ENCODE peak calls at places on chromosomes 5 and 9, in six cellular contexts. K, S, B, O, R and T are unnamed samples.

GRCh38 chr5:43553381-43553780 is 3.5 kb downstream of the PAIP1 start:
- DNase-seq in K (no peak), S (no peak), B (no peak), O (peak; percentile 14), R (no peak), T (no peak)

GRCh38 chr5:91028518-91028956 is 354.6 kb downstream of the ARRDC3 start:
- DNase-seq in K (no peak), S (no peak), B (no peak), O (no peak), R (no peak), T (no peak)

GRCh38 chr9:105290401-105290800 is 46.0 kb downstream of the SLC44A1 start:
- DNase-seq in K (peak; percentile 81), S (no peak), B (no peak), O (peak; percentile 44), R (peak; percentile 82), T (no peak)

GRCh38 chr9:112046181-112046580 is 128.9 kb downstream of the SUSD1 start:
- DNase-seq in K (peak; percentile 70), S (no peak), B (no peak), O (peak; percentile 61), R (peak; percentile 84), T (no peak)

GRCh38 chr5:38433160-38433861 is 123.1 kb downstream of the LIFR start:
- DNase-seq in K (no peak), S (no peak), B (no peak), O (peak; percentile 60), R (no peak), T (peak; percentile 39)

GRCh38 chr5:173056783-173057061 is 570 bp downstream of the CREBRF start:
- DNase-seq in K (no peak), S (no peak), B (no peak), O (no peak), R (no peak), T (no peak)

GRCh38 chr9:129888085-129888808 is 53.0 kb downstream of the USP20 start:
- DNase-seq in K (peak; percentile 66), S (no peak), B (no peak), O (no peak), R (no peak), T (no peak)

GRCh38 chr5:172897691-172898512 is 61.3 kb upstream of the RPL26L1 start:
- DNase-seq in K (no peak), S (no peak), B (peak; percentile 35), O (peak; percentile 73), R (no peak), T (peak; percentile 98)

GRCh38 chr5:109533847-109534272 is 124.1 kb upstream of the PJA2 start:
- DNase-seq in K (no peak), S (no peak), B (no peak), O (peak; percentile 40), R (peak; percentile 17), T (peak; percentile 22)

DNA sequence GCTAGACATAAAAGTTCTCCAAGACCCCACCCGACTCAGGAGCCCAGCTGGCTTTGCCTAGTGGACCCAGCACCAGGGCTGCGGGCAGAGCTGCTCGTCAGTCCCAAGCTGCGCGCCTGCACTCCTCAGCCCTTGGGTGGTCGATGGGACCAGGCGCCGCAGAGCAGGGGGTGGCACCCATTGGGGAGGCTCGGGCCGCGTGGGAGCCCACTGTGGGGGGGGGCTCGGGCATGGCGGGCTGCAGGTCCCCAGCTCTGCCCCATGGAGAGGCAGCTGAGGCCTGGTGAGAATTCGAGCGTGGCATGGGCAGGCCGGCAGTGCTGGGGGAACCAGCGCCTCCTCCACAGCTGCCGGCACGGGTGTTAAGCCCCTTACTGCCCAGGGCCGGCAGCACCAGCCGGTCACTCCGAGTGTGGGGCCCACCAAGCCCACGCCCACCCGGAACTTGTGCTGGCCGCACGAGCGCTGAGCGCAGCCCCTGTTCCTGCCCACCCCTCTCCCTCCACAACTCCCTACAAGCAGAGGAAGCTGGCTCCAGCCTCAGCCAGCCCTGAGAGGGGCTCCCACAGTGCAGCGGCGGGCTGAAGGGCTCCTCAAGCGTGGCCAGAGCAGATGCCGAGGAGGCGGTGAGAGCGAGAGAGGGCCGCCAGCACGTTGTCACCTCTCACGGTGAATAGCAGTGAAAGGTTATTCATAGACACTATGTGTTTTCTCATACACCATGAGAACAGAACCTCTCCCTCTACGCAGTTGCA is 54.9 kb downstream of the RAPGEF6 start:
- DNase-seq in K (no peak), S (no peak), B (no peak), O (no peak), R (no peak), T (no peak)
- H3K36me3 ChIP-seq in K (peaks cover 4% of the 10 kb centered on the region), S (no peaks in the 10 kb centered on the region), B (no peaks in the 10 kb centered on the region), O (peaks cover 3% of the 10 kb centered on the region), R (no peaks in the 10 kb centered on the region), T (peaks cover 15% of the 10 kb centered on the region)

DNA sequence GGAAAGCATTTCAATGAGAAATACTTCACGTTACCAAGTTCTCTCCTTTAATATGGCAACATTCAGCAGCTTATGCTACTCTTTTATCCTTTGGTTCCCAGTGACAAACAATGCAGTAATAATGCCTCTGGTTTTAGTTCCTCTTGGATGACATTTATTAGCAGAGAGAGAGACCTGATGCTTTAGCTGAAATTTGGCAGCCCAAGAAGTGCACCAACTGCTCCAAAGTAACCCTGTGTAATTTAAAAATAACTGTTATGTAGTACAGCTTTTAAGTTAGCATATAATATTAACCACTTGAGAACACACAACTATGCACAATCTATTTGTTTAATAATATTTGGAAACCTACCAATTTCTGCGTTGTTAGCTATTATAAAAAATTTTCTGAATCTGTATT is 21.8 kb downstream of the PANK3 start:
- DNase-seq in K (no peak), S (no peak), B (no peak), O (no peak), R (no peak), T (no peak)
- H3K36me3 ChIP-seq in K (peaks cover 36% of the 10 kb centered on the region), S (peaks cover 27% of the 10 kb centered on the region), B (peaks cover 8% of the 10 kb centered on the region), O (peaks cover 82% of the 10 kb centered on the region), R (peaks cover 43% of the 10 kb centered on the region), T (peaks cover 96% of the 10 kb centered on the region)

GRCh38 chr9:92644278-92644677 is 25.7 kb downstream of the IPPK start:
- DNase-seq in K (no peak), S (no peak), B (no peak), O (no peak), R (no peak), T (no peak)
- H3K36me3 ChIP-seq in K (peaks cover 12% of the 10 kb centered on the region), S (peaks cover 28% of the 10 kb centered on the region), B (peaks cover 37% of the 10 kb centered on the region), O (peaks cover 95% of the 10 kb centered on the region), R (peaks cover 25% of the 10 kb centered on the region), T (peaks cover 72% of the 10 kb centered on the region)

GRCh38 chr9:133210202-133210532 is 1.1 kb upstream of the OBP2B start:
- DNase-seq in K (peak; percentile 61), S (peak; percentile 39), B (no peak), O (no peak), R (peak; percentile 87), T (no peak)
- H3K36me3 ChIP-seq in K (no peaks in the 10 kb centered on the region), S (no peaks in the 10 kb centered on the region), B (no peaks in the 10 kb centered on the region), O (no peaks in the 10 kb centered on the region), R (no peaks in the 10 kb centered on the region), T (no peaks in the 10 kb centered on the region)

GRCh38 chr9:131160416-131161112 is 35.2 kb downstream of the NUP214 start:
- DNase-seq in K (no peak), S (no peak), B (no peak), O (no peak), R (no peak), T (no peak)

GRCh38 chr9:131165523-131165922 is 40.1 kb downstream of the NUP214 start:
- DNase-seq in K (no peak), S (no peak), B (no peak), O (no peak), R (no peak), T (no peak)

GRCh38 chr9:131162886-131163285 is 37.5 kb downstream of the NUP214 start:
- DNase-seq in K (no peak), S (no peak), B (no peak), O (no peak), R (no peak), T (no peak)

GRCh38 chr9:131167146-131167692 is 41.8 kb downstream of the NUP214 start:
- DNase-seq in K (no peak), S (peak; percentile 45), B (no peak), O (peak; percentile 17), R (no peak), T (no peak)

DNA sequence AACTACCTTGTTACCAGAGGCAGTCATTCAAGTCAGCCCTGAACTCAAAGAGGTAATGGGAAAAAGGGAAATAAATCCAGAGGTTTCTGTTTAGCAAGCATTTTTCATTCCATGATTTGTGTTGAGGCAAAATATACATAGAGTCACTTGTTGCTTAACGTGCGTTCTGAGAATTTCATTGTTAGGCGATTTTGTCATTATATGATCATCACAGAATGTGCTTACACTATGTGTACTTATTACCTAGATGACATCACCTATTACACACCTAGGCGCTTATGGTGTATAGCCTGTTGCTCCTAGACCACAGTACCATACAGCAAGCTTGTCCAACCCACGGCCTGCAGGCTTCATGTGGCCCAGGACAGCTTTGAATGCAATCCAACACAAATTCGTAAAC is 36.2 kb downstream of the NUP214 start:
- DNase-seq in K (no peak), S (no peak), B (no peak), O (no peak), R (no peak), T (no peak)
- H3K36me3 ChIP-seq in K (peaks cover 36% of the 10 kb centered on the region), S (peaks cover 26% of the 10 kb centered on the region), B (peaks cover 41% of the 10 kb centered on the region), O (peaks cover 71% of the 10 kb centered on the region), R (peaks cover 25% of the 10 kb centered on the region), T (peaks cover 67% of the 10 kb centered on the region)

GRCh38 chr9:92655366-92655765 is 14.6 kb downstream of the IPPK start:
- DNase-seq in K (no peak), S (no peak), B (no peak), O (no peak), R (no peak), T (no peak)
- H3K36me3 ChIP-seq in K (peaks cover 10% of the 10 kb centered on the region), S (no peaks in the 10 kb centered on the region), B (peaks cover 3% of the 10 kb centered on the region), O (peaks cover 35% of the 10 kb centered on the region), R (peaks cover 11% of the 10 kb centered on the region), T (peaks cover 53% of the 10 kb centered on the region)

DNA sequence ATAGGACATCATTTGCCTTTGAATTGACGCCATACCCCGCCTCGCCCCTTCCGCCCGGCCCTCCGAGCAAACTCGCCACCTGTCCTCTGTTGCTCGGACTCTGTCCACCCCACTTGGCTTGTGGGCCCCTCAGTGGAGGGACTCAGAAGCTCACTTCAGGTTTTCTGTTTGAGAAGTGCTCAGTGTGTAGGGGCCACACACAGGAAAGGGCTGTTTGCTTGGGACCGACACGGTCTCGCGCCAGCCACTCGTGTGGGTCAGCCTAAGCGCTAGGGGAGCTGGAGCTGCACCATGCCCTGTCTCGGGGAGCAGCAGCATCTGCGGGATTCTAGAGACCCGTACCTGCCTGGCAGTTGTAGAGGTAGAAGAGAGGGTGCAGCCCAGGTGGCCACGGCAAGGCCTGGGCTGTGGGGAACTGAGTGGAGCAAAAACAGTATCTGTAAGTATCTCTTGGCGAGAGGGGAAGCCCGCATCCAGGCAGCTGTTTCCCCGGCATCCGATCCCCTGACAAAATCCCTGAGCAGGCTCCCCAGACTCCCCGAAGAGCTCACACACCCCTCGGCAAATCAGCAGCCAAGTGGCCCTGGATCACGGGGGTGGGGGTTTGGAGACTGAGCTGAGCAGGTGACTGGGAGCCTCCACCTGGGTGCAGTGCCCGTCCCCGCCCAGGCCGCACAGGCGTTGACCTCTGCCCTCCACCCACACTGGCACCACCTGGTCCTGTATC is 52.2 kb downstream of the COL5A1 start:
- DNase-seq in K (no peak), S (no peak), B (no peak), O (no peak), R (no peak), T (no peak)
- H3K36me3 ChIP-seq in K (no peaks in the 10 kb centered on the region), S (no peaks in the 10 kb centered on the region), B (peaks cover 11% of the 10 kb centered on the region), O (peaks cover 42% of the 10 kb centered on the region), R (no peaks in the 10 kb centered on the region), T (peaks cover 18% of the 10 kb centered on the region)